ENCODE peak calls at places on chromosomes 13 and 19, in eight cellular contexts. U is mammary epithelial cell, Z is pancreas, M is stomach, G is gastrocnemius medialis, I is MM.1S, J is thoracic aorta, R is upper lobe of right lung. K is an unnamed sample. For H3K27me3, the result is how much of the 10 kb centered on the place peaks cover.

GRCh38 chr19:41298327-41298964 is 11.5 kb upstream of the CCDC97 start:
- DNase-seq in J (no peak), U (peak), M (peak), R (peak), G (peak), I (peak), Z (no peak), K (no peak)

GRCh38 chr19:31066385-31066784 is 282.9 kb downstream of the TSHZ3 start:
- DNase-seq in Z (no peak), J (no peak), G (no peak), I (no peak), U (peak), M (no peak), R (no peak), K (peak)

GRCh38 chr13:30679483-30680330 is 55.6 kb upstream of the ALOX5AP start:
- DNase-seq in J (no peak), R (no peak), M (no peak), U (no peak), G (no peak), Z (no peak), I (peak), K (peak)

GRCh38 chr19:29887498-29887897 is 54.5 kb upstream of the URI1 start:
- DNase-seq in R (no peak), I (no peak), G (no peak), Z (no peak), J (no peak), U (no peak), M (peak), K (no peak)

GRCh38 chr19:19425170-19425875 is 19.8 kb downstream of the GATAD2A start:
- DNase-seq in G (no peak), U (no peak), M (no peak), R (no peak), Z (no peak), J (no peak), I (no peak), K (no peak)

GRCh38 chr19:3589949-3590348 is 4.7 kb downstream of the GIPC3 start:
- DNase-seq in J (no peak), M (no peak), I (no peak), Z (no peak), G (no peak), R (no peak), U (no peak), K (no peak)

GRCh38 chr13:41833201-41833600 is 127.7 kb downstream of the VWA8 start:
- DNase-seq in U (peak), J (no peak), M (no peak), Z (no peak), R (no peak), I (no peak), G (no peak), K (peak)

GRCh38 chr13:100356889-100357288 is 231.7 kb downstream of the GGACT start:
- DNase-seq in M (no peak), R (no peak), J (no peak), G (no peak), U (no peak), Z (no peak), I (no peak), K (no peak)

GRCh38 chr13:25922373-25922772 is 129.4 kb downstream of the SHISA2 start:
- DNase-seq in R (no peak), Z (no peak), I (no peak), J (no peak), U (no peak), G (no peak), M (no peak), K (no peak)

GRCh38 chr19:44685877-44686276 is 13.1 kb upstream of the CEACAM16 start:
- DNase-seq in U (no peak), R (no peak), G (no peak), I (no peak), J (no peak), M (no peak), Z (no peak), K (peak)

GRCh38 chr13:99053636-99054233 is 75.9 kb upstream of the DOCK9 start:
- DNase-seq in G (no peak), Z (no peak), M (no peak), I (no peak), R (no peak), U (no peak), J (no peak), K (no peak)

GRCh38 chr13:51222510-51223283 is 499 bp downstream of the FAM124A start:
- DNase-seq in I (no peak), G (no peak), J (no peak), U (no peak), Z (no peak), R (no peak), M (no peak), K (no peak)

GRCh38 chr19:17052439-17052838 is 22.8 kb downstream of the HAUS8 start:
- DNase-seq in U (peak), J (no peak), M (peak), G (no peak), R (no peak), Z (no peak), I (no peak), K (peak)

GRCh38 chr13:77544765-77545316 is 9.3 kb downstream of the SCEL start:
- DNase-seq in J (no peak), M (no peak), G (no peak), I (no peak), R (no peak), U (no peak), Z (no peak), K (no peak)

GRCh38 chr19:5805465-5806132 is 732 bp downstream of the NRTN start:
- DNase-seq in G (no peak), Z (peak), U (peak), J (no peak), R (peak), I (peak), M (peak), K (no peak)

GRCh38 chr19:8607386-8607785 is 3.1 kb downstream of the ADAMTS10 start:
- DNase-seq in G (no peak), J (peak), U (no peak), Z (no peak), R (no peak), M (no peak), I (no peak), K (no peak)

GRCh38 chr13:76667551-76667950 is 218.7 kb downstream of the KCTD12 start:
- DNase-seq in J (no peak), I (peak), Z (no peak), M (no peak), U (peak), G (no peak), R (no peak), K (peak)

GRCh38 chr19:32674153-32674958 is 624 bp downstream of the ANKRD27 start:
- DNase-seq in U (no peak), G (no peak), Z (no peak), I (no peak), M (no peak), J (no peak), R (no peak), K (no peak)

DNA sequence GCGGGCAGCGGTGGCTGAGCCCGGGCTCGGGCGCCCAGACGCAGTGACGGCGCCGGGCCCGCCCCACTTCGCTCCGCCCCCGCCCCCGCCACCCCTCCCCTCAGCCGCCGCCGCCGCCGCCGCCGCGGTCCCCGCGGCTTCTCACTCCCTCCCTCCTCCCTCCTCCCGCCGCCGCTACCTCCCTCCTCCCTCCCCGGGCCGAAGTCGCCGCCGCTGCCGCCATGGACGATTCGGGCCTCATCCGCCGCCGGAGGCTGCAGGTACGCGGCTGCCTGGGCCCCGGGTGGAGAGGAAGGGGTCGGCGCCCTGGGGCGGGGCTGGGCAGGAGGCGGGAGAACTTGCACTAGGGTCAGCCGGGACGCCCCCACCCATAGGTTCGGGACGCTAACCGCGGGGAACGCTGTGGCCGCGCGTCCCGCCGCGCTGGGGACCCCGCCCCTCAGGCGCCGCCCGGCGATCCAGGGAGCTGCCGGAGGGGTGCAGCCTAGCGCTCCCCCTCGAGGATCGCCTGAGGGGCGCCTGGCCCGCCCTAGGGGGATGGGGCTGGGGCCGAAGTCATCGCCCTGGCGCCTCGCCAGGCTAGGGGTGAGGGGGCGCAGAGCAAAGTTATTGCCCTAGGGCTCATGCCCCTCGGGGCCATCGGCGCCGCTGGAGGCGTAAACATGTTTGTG is 497 bp downstream of the RTBDN start:
- DNase-seq in G (no peak), Z (peak), M (peak), R (peak), U (no peak), J (no peak), I (peak), K (no peak)
- H3K27me3 ChIP-seq in G (half or more), Z (under half), M (under half), R (half or more), U (under half), J (under half), I (half or more), K (under half)

GRCh38 chr19:50252111-50252886 is 48.9 kb downstream of the MYH14 start:
- DNase-seq in Z (no peak), G (no peak), I (no peak), U (no peak), R (no peak), J (no peak), M (no peak), K (no peak)
- TF ChIP-seq CTCF in Z (peak), G (peak), I (peak), U (peak), R (peak), J (peak), M (no peak), K (peak)

DNA sequence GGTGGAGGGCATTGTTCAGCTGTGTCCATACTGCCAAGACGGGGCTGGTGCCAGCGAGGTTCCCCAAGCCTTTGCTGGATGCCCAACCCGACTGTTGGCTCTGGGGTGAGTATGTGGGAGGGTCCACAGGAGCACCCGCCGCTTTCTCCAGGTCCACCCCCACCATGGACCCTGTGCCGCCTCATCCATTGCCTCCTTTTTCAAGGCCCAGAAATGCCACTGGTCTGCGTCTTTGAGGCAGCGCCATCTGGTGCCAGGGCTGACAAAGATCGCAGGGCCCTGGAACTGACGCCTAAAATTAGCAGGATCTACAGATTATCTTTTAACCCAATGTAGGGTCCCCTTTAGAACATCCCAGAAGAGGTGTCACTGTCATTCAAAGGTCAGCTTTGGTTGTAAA is 34.6 kb downstream of the NFIX start:
- DNase-seq in G (no peak), Z (no peak), I (peak), R (no peak), J (no peak), M (peak), U (no peak), K (no peak)
- H3K27me3 ChIP-seq in G (under half), Z (under half), I (under half), R (under half), J (under half), M (under half), U (under half), K (under half)

GRCh38 chr19:7197760-7198696 is 96.2 kb downstream of the INSR start:
- DNase-seq in J (peak), G (peak), U (peak), M (peak), Z (peak), R (peak), I (peak), K (peak)
- TF ChIP-seq CTCF in J (peak), G (peak), U (no peak), M (no peak), Z (peak), R (peak), I (peak), K (no peak)

GRCh38 chr13:27928353-27928804 is 8.6 kb downstream of the PDX1 start:
- DNase-seq in U (no peak), I (no peak), J (no peak), Z (peak), G (no peak), M (no peak), R (no peak), K (no peak)
- H3K27me3 ChIP-seq in U (half or more), I (under half), J (under half), Z (under half), G (half or more), M (under half), R (half or more), K (under half)

DNA sequence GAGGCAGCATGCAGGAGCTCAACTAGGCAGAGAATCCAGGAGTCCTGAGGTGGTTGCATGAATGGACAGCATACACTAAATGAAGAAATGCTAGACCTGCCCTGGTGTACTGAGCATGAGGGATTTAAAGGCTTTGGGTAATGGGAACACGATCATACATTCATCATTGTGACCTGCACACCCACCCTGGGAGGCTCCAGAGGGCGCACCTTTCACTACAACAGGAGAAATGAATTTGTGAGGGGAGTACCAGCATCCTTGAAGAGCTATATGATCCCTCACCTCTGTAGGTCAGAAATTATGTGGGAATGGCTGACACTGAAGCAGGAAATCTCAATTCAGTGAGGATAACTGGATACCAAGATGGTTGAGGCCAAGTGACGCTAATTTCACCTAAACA is 8.9 kb downstream of the KLK2 start:
- DNase-seq in R (no peak), Z (no peak), U (no peak), I (no peak), J (no peak), M (no peak), G (no peak), K (no peak)
- TF ChIP-seq CTCF in R (no peak), Z (no peak), U (no peak), I (no peak), J (no peak), M (no peak), G (no peak), K (no peak)

DNA sequence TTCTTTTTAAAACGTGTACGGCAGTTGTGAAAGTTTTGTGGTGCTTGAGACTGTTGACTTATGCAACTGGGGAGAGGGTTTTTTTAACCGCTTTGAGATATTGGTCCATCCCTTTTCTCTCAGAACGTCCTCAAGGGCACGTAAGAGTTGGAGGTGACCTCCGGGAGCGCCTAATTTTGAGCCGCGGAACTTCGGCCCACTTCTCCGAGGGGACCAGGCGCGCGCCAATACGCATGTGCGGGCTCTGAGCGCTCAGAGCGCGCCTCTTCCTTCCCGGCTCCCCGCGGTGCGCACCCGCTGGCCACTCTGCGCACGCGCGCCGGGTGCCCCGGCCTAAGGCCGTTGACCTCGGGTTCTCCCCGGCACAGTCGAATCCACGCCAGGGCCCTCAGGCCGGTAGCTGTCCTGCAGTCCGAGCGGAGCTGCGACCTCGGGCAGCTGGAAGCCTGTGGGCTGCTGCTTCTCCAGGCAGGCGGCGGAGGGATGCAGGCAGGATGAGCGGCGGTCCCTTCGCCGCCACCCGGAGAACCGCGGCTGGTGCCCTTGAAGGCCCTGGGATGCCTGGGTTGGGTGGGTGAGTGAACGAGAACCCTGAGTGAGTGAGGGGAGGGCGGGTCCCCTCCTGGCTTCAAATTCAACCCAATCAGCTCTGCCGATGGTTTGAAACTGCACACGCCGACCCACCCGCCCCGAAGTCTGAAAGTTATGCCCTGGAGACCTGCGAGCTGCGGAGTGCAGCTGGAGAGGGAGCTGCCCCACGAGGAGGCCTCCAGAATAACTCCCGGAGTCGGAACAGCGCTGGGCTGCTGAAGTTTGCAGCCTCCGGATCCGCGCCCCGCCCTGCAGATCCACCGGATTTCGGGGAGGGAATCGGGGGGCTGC is 7.3 kb downstream of the POU4F1 start:
- DNase-seq in I (no peak), U (no peak), R (no peak), G (no peak), J (no peak), Z (no peak), M (no peak), K (no peak)
- H3K27me3 ChIP-seq in I (under half), U (half or more), R (half or more), G (half or more), J (under half), Z (half or more), M (under half), K (half or more)

DNA sequence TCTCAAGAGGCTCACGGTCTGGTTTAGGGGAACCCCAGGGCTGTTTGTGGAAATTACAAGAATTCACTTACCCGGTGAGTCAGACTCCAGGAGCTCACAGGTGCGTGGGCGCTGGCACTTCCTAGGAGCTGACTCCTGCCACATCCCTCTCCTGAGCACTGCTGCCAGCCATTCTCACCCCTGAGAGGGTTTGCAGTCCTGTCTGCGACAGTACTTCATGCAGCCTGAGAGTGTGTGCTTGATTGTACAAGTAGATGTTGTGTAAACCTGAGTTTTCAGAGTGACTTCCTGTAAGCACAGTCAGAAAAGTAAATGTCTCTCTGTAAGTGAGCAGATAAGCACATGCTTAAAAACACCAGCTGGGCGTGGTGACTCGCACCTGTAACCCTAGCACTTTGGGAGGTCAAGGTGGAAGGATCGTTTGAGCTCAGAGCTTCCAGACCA is 8.1 kb downstream of the MRPL4 start:
- DNase-seq in R (peak), M (peak), G (no peak), J (no peak), U (peak), Z (no peak), I (no peak), K (peak)
- TF ChIP-seq CTCF in R (no peak), M (no peak), G (no peak), J (no peak), U (no peak), Z (no peak), I (no peak), K (no peak)

DNA sequence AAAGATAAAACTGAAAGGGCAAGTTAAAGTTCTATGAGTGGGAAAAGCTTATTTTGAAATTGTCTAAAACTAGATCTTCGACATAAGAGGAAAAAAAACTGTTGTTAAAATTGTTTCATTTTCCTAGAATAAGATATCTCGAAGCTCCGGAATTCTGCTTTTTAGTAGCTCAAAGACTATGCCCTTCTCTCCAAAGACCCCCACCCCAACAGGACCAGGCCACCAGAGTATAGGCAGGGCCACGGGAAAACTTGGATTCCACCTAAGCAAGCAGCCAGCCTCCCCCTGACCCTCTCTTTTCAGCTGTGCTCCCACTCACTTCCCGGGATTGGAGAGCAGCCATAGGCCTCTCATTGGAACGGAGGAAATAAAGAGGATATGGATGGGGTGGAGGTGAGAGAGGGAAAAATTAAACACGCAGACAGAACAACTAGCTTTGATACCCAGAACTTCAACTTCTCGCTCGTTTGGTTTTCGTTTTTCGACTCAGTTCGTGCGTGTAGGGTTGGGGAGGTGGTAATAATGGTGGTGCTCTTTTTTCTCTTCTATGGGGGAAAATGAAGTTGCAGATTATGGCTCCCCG is 2.9 kb downstream of the POU4F1 start:
- DNase-seq in M (no peak), Z (no peak), R (no peak), U (no peak), J (no peak), I (no peak), G (no peak), K (no peak)
- H3K27me3 ChIP-seq in M (under half), Z (half or more), R (half or more), U (half or more), J (half or more), I (under half), G (half or more), K (half or more)

GRCh38 chr19:35748106-35749020 is at the start of gene LIN37:
- DNase-seq in M (peak), U (peak), R (peak), G (peak), I (peak), Z (peak), J (peak), K (peak)
- TF ChIP-seq CTCF in M (no peak), U (no peak), R (no peak), G (peak), I (no peak), Z (peak), J (no peak), K (no peak)